ENCODE peak calls at places on chromosomes 5 and 9, in six cellular contexts. One of them, this sample, is unnamed.

GRCh38 chr9:27535701-27536118 is 6.1 kb upstream of the MOB3B start:
- DNase-seq in brain microvascular endothelial cell: no peak
- DNase-seq in tibial artery: no peak
- DNase-seq in stimulated activated CD4-positive, alpha-beta T cell treated with anti-CD3 and anti-CD28 coated beads, Interleukin-4, amount 100 ng/mL, for 24 hours: no peak
- DNase-seq in NCI-H1092: no peak
- DNase-seq in GM12864: peak; percentile 19
- DNase-seq in this sample: peak; percentile 39

GRCh38 chr5:77168187-77168883 is 42.1 kb upstream of the PDE8B start:
- DNase-seq in GM12864: no peak
- DNase-seq in tibial artery: peak; percentile 94
- DNase-seq in NCI-H1092: peak; percentile 12
- DNase-seq in stimulated activated CD4-positive, alpha-beta T cell treated with anti-CD3 and anti-CD28 coated beads, Interleukin-4, amount 100 ng/mL, for 24 hours: no peak
- DNase-seq in brain microvascular endothelial cell: peak; percentile 56
- DNase-seq in this sample: peak; percentile 78

GRCh38 chr5:176629853-176630680 is at the start of the genes EIF4E1B and SNCB:
- DNase-seq in tibial artery: no peak
- DNase-seq in NCI-H1092: peak; percentile 19
- DNase-seq in stimulated activated CD4-positive, alpha-beta T cell treated with anti-CD3 and anti-CD28 coated beads, Interleukin-4, amount 100 ng/mL, for 24 hours: peak; percentile 48
- DNase-seq in brain microvascular endothelial cell: peak; percentile 38
- DNase-seq in GM12864: no peak
- DNase-seq in this sample: no peak

GRCh38 chr5:39068099-39068498 is 6.1 kb downstream of the RICTOR start:
- DNase-seq in brain microvascular endothelial cell: no peak
- DNase-seq in GM12864: no peak
- DNase-seq in NCI-H1092: no peak
- DNase-seq in tibial artery: no peak
- DNase-seq in stimulated activated CD4-positive, alpha-beta T cell treated with anti-CD3 and anti-CD28 coated beads, Interleukin-4, amount 100 ng/mL, for 24 hours: no peak
- DNase-seq in this sample: no peak

GRCh38 chr9:92704528-92704927 is 34.6 kb upstream of the IPPK start:
- DNase-seq in tibial artery: no peak
- DNase-seq in brain microvascular endothelial cell: no peak
- DNase-seq in GM12864: no peak
- DNase-seq in NCI-H1092: no peak
- DNase-seq in stimulated activated CD4-positive, alpha-beta T cell treated with anti-CD3 and anti-CD28 coated beads, Interleukin-4, amount 100 ng/mL, for 24 hours: no peak
- DNase-seq in this sample: no peak

GRCh38 chr9:138020795-138021182 is 143.2 kb downstream of the CACNA1B start:
- DNase-seq in brain microvascular endothelial cell: no peak
- DNase-seq in NCI-H1092: no peak
- DNase-seq in tibial artery: no peak
- DNase-seq in stimulated activated CD4-positive, alpha-beta T cell treated with anti-CD3 and anti-CD28 coated beads, Interleukin-4, amount 100 ng/mL, for 24 hours: no peak
- DNase-seq in GM12864: no peak
- DNase-seq in this sample: no peak

GRCh38 chr5:113447651-113448050 is 12.9 kb upstream of the TSSK1B start:
- DNase-seq in GM12864: no peak
- DNase-seq in stimulated activated CD4-positive, alpha-beta T cell treated with anti-CD3 and anti-CD28 coated beads, Interleukin-4, amount 100 ng/mL, for 24 hours: no peak
- DNase-seq in tibial artery: no peak
- DNase-seq in brain microvascular endothelial cell: no peak
- DNase-seq in NCI-H1092: no peak
- DNase-seq in this sample: no peak

GRCh38 chr5:18220631-18221030 is 586.4 kb downstream of the TAF11L14 start:
- DNase-seq in stimulated activated CD4-positive, alpha-beta T cell treated with anti-CD3 and anti-CD28 coated beads, Interleukin-4, amount 100 ng/mL, for 24 hours: no peak
- DNase-seq in tibial artery: no peak
- DNase-seq in GM12864: no peak
- DNase-seq in brain microvascular endothelial cell: no peak
- DNase-seq in NCI-H1092: no peak
- DNase-seq in this sample: no peak

GRCh38 chr9:111928342-111928720 is 31.7 kb downstream of the UGCG start:
- DNase-seq in tibial artery: no peak
- DNase-seq in brain microvascular endothelial cell: no peak
- DNase-seq in NCI-H1092: no peak
- DNase-seq in stimulated activated CD4-positive, alpha-beta T cell treated with anti-CD3 and anti-CD28 coated beads, Interleukin-4, amount 100 ng/mL, for 24 hours: no peak
- DNase-seq in GM12864: no peak
- DNase-seq in this sample: no peak

GRCh38 chr9:94511134-94511942 is 43.5 kb upstream of the PCAT7 start:
- DNase-seq in NCI-H1092: no peak
- DNase-seq in brain microvascular endothelial cell: no peak
- DNase-seq in tibial artery: no peak
- DNase-seq in GM12864: no peak
- DNase-seq in stimulated activated CD4-positive, alpha-beta T cell treated with anti-CD3 and anti-CD28 coated beads, Interleukin-4, amount 100 ng/mL, for 24 hours: no peak
- DNase-seq in this sample: no peak

GRCh38 chr5:146697211-146697610 is 181.2 kb upstream of the GPR151 start:
- DNase-seq in GM12864: no peak
- DNase-seq in NCI-H1092: no peak
- DNase-seq in brain microvascular endothelial cell: no peak
- DNase-seq in tibial artery: no peak
- DNase-seq in stimulated activated CD4-positive, alpha-beta T cell treated with anti-CD3 and anti-CD28 coated beads, Interleukin-4, amount 100 ng/mL, for 24 hours: no peak
- DNase-seq in this sample: no peak

GRCh38 chr5:139404484-139404840 is 573 bp upstream of the SPATA24 start:
- DNase-seq in GM12864: no peak
- DNase-seq in tibial artery: no peak
- DNase-seq in brain microvascular endothelial cell: no peak
- DNase-seq in stimulated activated CD4-positive, alpha-beta T cell treated with anti-CD3 and anti-CD28 coated beads, Interleukin-4, amount 100 ng/mL, for 24 hours: no peak
- DNase-seq in NCI-H1092: no peak
- DNase-seq in this sample: no peak

GRCh38 chr5:151618907-151619306 is 27.8 kb upstream of the FAT2 start:
- DNase-seq in NCI-H1092: no peak
- DNase-seq in stimulated activated CD4-positive, alpha-beta T cell treated with anti-CD3 and anti-CD28 coated beads, Interleukin-4, amount 100 ng/mL, for 24 hours: no peak
- DNase-seq in brain microvascular endothelial cell: no peak
- DNase-seq in tibial artery: no peak
- DNase-seq in GM12864: no peak
- DNase-seq in this sample: no peak

GRCh38 chr5:65084774-65085173 is 316.0 kb downstream of the CWC27 start:
- DNase-seq in NCI-H1092: no peak
- DNase-seq in GM12864: no peak
- DNase-seq in stimulated activated CD4-positive, alpha-beta T cell treated with anti-CD3 and anti-CD28 coated beads, Interleukin-4, amount 100 ng/mL, for 24 hours: no peak
- DNase-seq in brain microvascular endothelial cell: no peak
- DNase-seq in tibial artery: no peak
- DNase-seq in this sample: no peak

GRCh38 chr5:173452506-173452905 is 124.3 kb upstream of the STC2 start:
- DNase-seq in tibial artery: no peak
- DNase-seq in NCI-H1092: no peak
- DNase-seq in GM12864: no peak
- DNase-seq in stimulated activated CD4-positive, alpha-beta T cell treated with anti-CD3 and anti-CD28 coated beads, Interleukin-4, amount 100 ng/mL, for 24 hours: no peak
- DNase-seq in brain microvascular endothelial cell: no peak
- DNase-seq in this sample: no peak

This sample was measured in left lung.